ENCODE peak calls at places on chromosomes 4 and X, in ten cellular contexts. V, B, Z, X, G, O, R, Q, M and Y are unnamed samples.

GRCh38 chrX:136185409-136186022 is 38.2 kb downstream of the FHL1 start:
- DNase-seq in V (peak), B (peak), Z (no peak), X (no peak), G (no peak), O (no peak), R (no peak), Q (peak), M (no peak), Y (no peak)

GRCh38 chr4:15239866-15240265 is 188.0 kb upstream of the C1QTNF7 start:
- DNase-seq in V (no peak), B (no peak), Z (no peak), X (no peak), G (no peak), O (no peak), R (no peak), Q (no peak), M (no peak), Y (no peak)

GRCh38 chrX:40108959-40109287 is 11.2 kb upstream of the BCOR start:
- DNase-seq in V (no peak), B (peak), Z (peak), X (peak), G (peak), O (no peak), R (no peak), Q (peak), M (peak), Y (peak)

GRCh38 chr4:56937262-56937661 is 29.6 kb downstream of the REST start:
- DNase-seq in V (peak), B (no peak), Z (no peak), X (no peak), G (no peak), O (no peak), R (peak), Q (peak), M (no peak), Y (no peak)

GRCh38 chrX:46588263-46588662 is 14.7 kb downstream of the CHST7 start:
- DNase-seq in V (peak), B (no peak), Z (no peak), X (peak), G (no peak), O (no peak), R (no peak), Q (peak), M (no peak), Y (no peak)

GRCh38 chr4:95548738-95549245 is at the start of gene UNC5C:
- DNase-seq in V (peak), B (peak), Z (peak), X (peak), G (no peak), O (no peak), R (no peak), Q (peak), M (no peak), Y (peak)

GRCh38 chr4:158442736-158443135 is 78.9 kb upstream of the RXFP1 start:
- DNase-seq in V (no peak), B (no peak), Z (no peak), X (no peak), G (no peak), O (no peak), R (no peak), Q (no peak), M (no peak), Y (no peak)

GRCh38 chrX:147637190-147637589 is 274.5 kb upstream of the FMR1 start:
- DNase-seq in V (no peak), B (no peak), Z (no peak), X (no peak), G (no peak), O (no peak), R (no peak), Q (no peak), M (no peak), Y (no peak)

GRCh38 chr4:25712611-25713010 is 57.0 kb downstream of the SLC34A2 start:
- DNase-seq in V (no peak), B (no peak), Z (no peak), X (no peak), G (no peak), O (no peak), R (no peak), Q (no peak), M (no peak), Y (no peak)

GRCh38 chr4:120918788-120919187 is 3.7 kb downstream of the PRDM5 start:
- DNase-seq in V (no peak), B (no peak), Z (no peak), X (no peak), G (no peak), O (no peak), R (no peak), Q (no peak), M (peak), Y (no peak)

GRCh38 chr4:13918110-13918509 is 290.6 kb upstream of the BOD1L1 start:
- DNase-seq in V (peak), B (peak), Z (no peak), X (no peak), G (no peak), O (no peak), R (peak), Q (peak), M (no peak), Y (no peak)

GRCh38 chrX:46757593-46757992 is 1.3 kb downstream of the SLC9A7 start:
- DNase-seq in V (no peak), B (no peak), Z (no peak), X (no peak), G (peak), O (no peak), R (no peak), Q (peak), M (no peak), Y (no peak)

GRCh38 chr4:6999172-7000086 is 43.7 kb upstream of the TADA2B start:
- DNase-seq in V (peak), B (no peak), Z (no peak), X (no peak), G (no peak), O (no peak), R (no peak), Q (peak), M (no peak), Y (no peak)

GRCh38 chr4:176001171-176002006 is 64.3 kb upstream of the WDR17 start:
- DNase-seq in V (peak), B (peak), Z (peak), X (no peak), G (peak), O (no peak), R (no peak), Q (peak), M (no peak), Y (no peak)

GRCh38 chrX:81206471-81206870 is 4.6 kb downstream of the SH3BGRL start:
- DNase-seq in V (no peak), B (no peak), Z (no peak), X (no peak), G (no peak), O (no peak), R (no peak), Q (no peak), M (no peak), Y (no peak)

GRCh38 chrX:1164322-1165288 is 47.8 kb downstream of the CRLF2 start:
- DNase-seq in V (no peak), B (no peak), Z (no peak), X (peak), G (peak), O (no peak), R (no peak), Q (no peak), M (peak), Y (no peak)

GRCh38 chr4:53558981-53559620 is 32.2 kb downstream of the LNX1 start:
- DNase-seq in V (no peak), B (peak), Z (no peak), X (no peak), G (no peak), O (no peak), R (no peak), Q (peak), M (no peak), Y (no peak)

GRCh38 chrX:104913348-104913747 is 307.1 kb downstream of the TEX13A start:
- DNase-seq in V (peak), B (peak), Z (no peak), X (no peak), G (peak), O (no peak), R (no peak), Q (peak), M (peak), Y (no peak)

GRCh38 chrX:50769389-50770063 is 44.5 kb downstream of the SHROOM4 start:
- DNase-seq in V (peak), B (peak), Z (no peak), X (no peak), G (no peak), O (no peak), R (no peak), Q (peak), M (no peak), Y (no peak)

GRCh38 chr4:168558587-168558986 is 61.7 kb downstream of the PALLD start:
- DNase-seq in V (peak), B (no peak), Z (no peak), X (no peak), G (no peak), O (no peak), R (no peak), Q (peak), M (no peak), Y (no peak)

GRCh38 chr4:113435893-113436292 is 325.6 kb downstream of the CAMK2D start:
- DNase-seq in V (peak), B (peak), Z (no peak), X (peak), G (no peak), O (no peak), R (no peak), Q (peak), M (no peak), Y (no peak)

GRCh38 chrX:110081740-110082139 is 78.8 kb downstream of the TMEM164 start:
- DNase-seq in V (no peak), B (no peak), Z (no peak), X (no peak), G (no peak), O (no peak), R (no peak), Q (peak), M (no peak), Y (peak)

GRCh38 chrX:150196300-150196699 is 166.8 kb upstream of the MAMLD1 start:
- DNase-seq in V (no peak), B (no peak), Z (no peak), X (no peak), G (no peak), O (no peak), R (no peak), Q (no peak), M (no peak), Y (no peak)